ENCODE peak calls at places on chromosomes 12 and 14, in eight cellular contexts. Q is mucosa of gallbladder; J is anterior cingulate cortex; B is activated T-cell treated with anti-CD3 and anti-CD28 coated beads for 1 hour; Z is progenitor cell of endocrine pancreas; K is effector memory CD8-positive, alpha-beta T cell; R is globus pallidus; P is activated CD4-positive, alpha-beta T cell treated with anti-CD3 and anti-CD28 coated beads for 1 hour. M is an unnamed sample.

GRCh38 chr14:24398943-24399801 is at the start of gene NYNRIN:
- DNase-seq in J (no peak), Z (peak; percentile 49), R (no peak), P (no peak), K (peak; percentile 9), Q (no peak), B (peak; percentile 5), M (peak; percentile 26)

GRCh38 chr12:113190761-113191160 is 5.2 kb downstream of the RITA1 start:
- DNase-seq in K (no peak), R (no peak), B (no peak), J (no peak), P (no peak), Q (no peak), Z (no peak), M (peak; percentile 42)

GRCh38 chr12:28527631-28528249 is 337.5 kb downstream of the CCDC91 start:
- DNase-seq in Q (no peak), B (no peak), P (no peak), Z (no peak), R (no peak), K (no peak), J (no peak), M (no peak)

GRCh38 chr12:48001426-48002178 is 2.7 kb downstream of the COL2A1 start:
- DNase-seq in P (no peak), K (no peak), R (peak; percentile 33), J (no peak), Q (no peak), Z (no peak), B (no peak), M (peak; percentile 52)

GRCh38 chr12:45216297-45216982 is 545 bp downstream of the ANO6 start:
- DNase-seq in K (peak; percentile 42), Z (peak; percentile 30), J (peak; percentile 54), R (peak; percentile 35), B (peak; percentile 28), Q (peak; percentile 39), P (peak; percentile 19), M (no peak)

GRCh38 chr12:96766232-96766631 is 140.8 kb upstream of the NEDD1 start:
- DNase-seq in B (no peak), R (no peak), J (no peak), P (no peak), Z (no peak), K (no peak), Q (no peak), M (no peak)

GRCh38 chr12:102638777-102639176 is 158.4 kb upstream of the IGF1 start:
- DNase-seq in B (no peak), R (no peak), Z (no peak), K (no peak), Q (no peak), J (no peak), P (no peak), M (peak; percentile 6)

GRCh38 chr14:70177092-70177491 is 11.7 kb downstream of the SLC8A3 start:
- DNase-seq in J (no peak), Q (no peak), Z (no peak), B (no peak), K (no peak), P (no peak), R (no peak), M (no peak)

GRCh38 chr12:95262808-95263207 is 45.2 kb downstream of the VEZT start:
- DNase-seq in Q (no peak), B (no peak), K (no peak), P (no peak), R (no peak), J (no peak), Z (no peak), M (no peak)

GRCh38 chr14:105213396-105213795 is 32.3 kb upstream of the NUDT14 start:
- DNase-seq in R (no peak), B (no peak), Z (no peak), J (no peak), P (no peak), K (no peak), Q (no peak), M (no peak)

GRCh38 chr12:69519871-69520270 is 49.7 kb downstream of the FRS2 start:
- DNase-seq in J (no peak), B (no peak), Z (no peak), R (no peak), Q (no peak), K (no peak), P (no peak), M (no peak)

GRCh38 chr12:78530065-78530765 is 334.4 kb upstream of the SYT1 start:
- DNase-seq in K (no peak), Q (no peak), P (no peak), Z (no peak), R (no peak), J (peak; percentile 0), B (no peak), M (no peak)

GRCh38 chr12:94779520-94779919 is 129.2 kb upstream of the TMCC3 start:
- DNase-seq in Z (no peak), B (no peak), J (no peak), P (no peak), R (no peak), K (no peak), Q (no peak), M (peak; percentile 62)

GRCh38 chr14:99725774-99726537 is 41.9 kb downstream of the CYP46A1 start:
- DNase-seq in P (no peak), J (no peak), Q (no peak), R (no peak), Z (peak; percentile 8), K (no peak), B (no peak), M (no peak)

GRCh38 chr12:17992002-17992656 is 97.9 kb downstream of the RERGL start:
- DNase-seq in Q (no peak), P (no peak), B (no peak), Z (peak; percentile 41), J (no peak), K (no peak), R (peak; percentile 33), M (no peak)